ENCODE peak calls at places on chromosome 20, in nine cellular contexts. M is CD8-positive, alpha-beta T cell; F is left cardiac atrium; Q is substantia nigra; J is cardiac fibroblast; Y is Caco-2; D is DMS53; H is NCI-H1092; U is neural progenitor cell. P is an unnamed sample.

GRCh38 chr20:14562976-14563375 is 225.6 kb upstream of the FLRT3 start:
- DNase-seq in M (no peak), J (no peak), H (no peak), D (no peak), Y (no peak), F (no peak), Q (no peak), U (no peak), P (no peak)

GRCh38 chr20:44465001-44465560 is 10.6 kb upstream of the TTPAL start:
- DNase-seq in Q (no peak), J (no peak), D (no peak), F (no peak), M (no peak), Y (no peak), H (no peak), U (no peak), P (no peak)

GRCh38 chr20:57547250-57547649 is 13.7 kb upstream of the PCK1 start:
- DNase-seq in H (no peak), F (no peak), Y (no peak), U (no peak), Q (no peak), D (peak; percentile 8), M (no peak), J (peak; percentile 18), P (no peak)

GRCh38 chr20:45211569-45212474 is 5.0 kb downstream of the SEMG1 start:
- DNase-seq in U (no peak), F (no peak), Q (no peak), H (no peak), J (no peak), M (no peak), D (peak; percentile 40), Y (no peak), P (no peak)

GRCh38 chr20:23393999-23394775 is 27.1 kb downstream of the NAPB start:
- DNase-seq in J (no peak), Y (no peak), D (no peak), Q (no peak), F (no peak), H (no peak), M (no peak), U (no peak), P (no peak)

GRCh38 chr20:45358282-45359068 is 4.5 kb upstream of the SYS1 start:
- DNase-seq in D (peak; percentile 64), J (peak; percentile 88), M (no peak), Q (peak; percentile 35), F (peak; percentile 78), H (no peak), U (no peak), Y (no peak), P (no peak)

GRCh38 chr20:2585811-2586210 is 49.4 kb downstream of the TMC2 start:
- DNase-seq in F (no peak), M (no peak), Q (no peak), U (no peak), H (no peak), Y (no peak), J (peak; percentile 61), D (no peak), P (no peak)

GRCh38 chr20:19104186-19104585 is 108.3 kb upstream of the SLC24A3 start:
- DNase-seq in D (no peak), Q (no peak), J (no peak), F (no peak), M (no peak), U (no peak), Y (no peak), H (no peak), P (no peak)

GRCh38 chr20:31712564-31713311 is 9.9 kb downstream of the BCL2L1 start:
- DNase-seq in Y (peak; percentile 99), F (peak; percentile 89), H (no peak), M (no peak), Q (peak; percentile 80), D (peak; percentile 71), J (peak; percentile 97), U (peak; percentile 94), P (no peak)

GRCh38 chr20:15895126-15895525 is 678.1 kb downstream of the KIF16B start:
- DNase-seq in D (no peak), Y (no peak), Q (no peak), J (no peak), U (no peak), H (no peak), M (no peak), F (no peak), P (no peak)

GRCh38 chr20:44217342-44218092 is 6.9 kb upstream of the OSER1 start:
- DNase-seq in Y (peak; percentile 92), J (peak; percentile 79), D (peak; percentile 93), M (peak; percentile 81), F (peak; percentile 71), Q (no peak), U (peak; percentile 86), H (peak; percentile 51), P (peak; percentile 63)

GRCh38 chr20:2956480-2956879 is 83.2 kb downstream of the PTPRA start:
- DNase-seq in H (no peak), U (no peak), M (no peak), J (no peak), Q (no peak), D (no peak), Y (no peak), F (no peak), P (no peak)

GRCh38 chr20:21048841-21049273 is 57.3 kb downstream of the LINC00237 start:
- DNase-seq in M (peak; percentile 63), Q (no peak), J (peak; percentile 3), D (peak; percentile 63), H (no peak), Y (no peak), F (peak; percentile 25), U (peak; percentile 60), P (peak; percentile 29)

GRCh38 chr20:24768226-24768625 is 180.8 kb upstream of the CST7 start:
- DNase-seq in F (no peak), H (no peak), Y (peak; percentile 27), Q (no peak), M (no peak), U (no peak), J (no peak), D (no peak), P (no peak)

GRCh38 chr20:5065489-5066383 is 54.0 kb downstream of the PCNA start:
- DNase-seq in F (peak; percentile 54), Q (peak; percentile 32), Y (no peak), U (no peak), M (no peak), H (no peak), J (peak; percentile 97), D (peak; percentile 93), P (no peak)

GRCh38 chr20:21395666-21396044 is 1.7 kb downstream of the NKX2-4 start:
- DNase-seq in U (peak; percentile 56), F (no peak), Q (no peak), D (peak; percentile 13), M (peak; percentile 60), H (peak; percentile 44), Y (no peak), J (no peak), P (peak; percentile 23)

GRCh38 chr20:41358717-41359116 is 7.9 kb downstream of the EMILIN3 start:
- DNase-seq in J (no peak), Y (no peak), F (no peak), H (no peak), Q (no peak), D (no peak), U (no peak), M (no peak), P (no peak)

GRCh38 chr20:12316794-12317193 is 399.1 kb downstream of the BTBD3 start:
- DNase-seq in Y (no peak), Q (no peak), H (no peak), F (no peak), J (no peak), M (no peak), U (no peak), D (no peak), P (no peak)

GRCh38 chr20:20546402-20546801 is 166.0 kb downstream of the RALGAPA2 start:
- DNase-seq in M (no peak), U (no peak), J (no peak), Y (no peak), Q (no peak), F (no peak), D (peak; percentile 89), H (peak; percentile 47), P (no peak)

GRCh38 chr20:5928831-5929715 is 21.3 kb downstream of the TRMT6 start:
- DNase-seq in Q (no peak), H (no peak), J (peak; percentile 37), D (peak; percentile 30), F (no peak), M (no peak), Y (no peak), U (no peak), P (no peak)

GRCh38 chr20:63738687-63739128 is 868 bp upstream of the SLC2A4RG start:
- DNase-seq in Y (peak; percentile 88), H (no peak), Q (no peak), D (peak; percentile 88), J (peak; percentile 25), U (peak; percentile 90), M (no peak), F (peak; percentile 77), P (no peak)

GRCh38 chr20:44833437-44833836 is 23.1 kb upstream of the RIMS4 start:
- DNase-seq in U (no peak), Q (no peak), H (no peak), F (no peak), M (no peak), D (no peak), Y (no peak), J (no peak), P (no peak)

GRCh38 chr20:51398552-51398951 is 144.0 kb downstream of the NFATC2 start:
- DNase-seq in Y (no peak), J (no peak), F (no peak), U (no peak), H (no peak), D (no peak), Q (no peak), M (no peak), P (no peak)

GRCh38 chr20:9492067-9492466 is 22.3 kb upstream of the LAMP5 start:
- DNase-seq in Q (no peak), M (no peak), H (no peak), J (no peak), Y (no peak), D (no peak), F (no peak), U (no peak), P (no peak)

GRCh38 chr20:50595988-50596693 is 86.0 kb downstream of the PTPN1 start:
- DNase-seq in J (no peak), Y (no peak), M (no peak), H (no peak), D (peak; percentile 74), U (no peak), Q (no peak), F (no peak), P (no peak)

GRCh38 chr20:51500311-51500710 is 42.2 kb downstream of the NFATC2 start:
- DNase-seq in U (no peak), M (peak; percentile 66), H (no peak), Y (no peak), Q (no peak), D (no peak), F (no peak), J (no peak), P (no peak)

GRCh38 chr20:54488442-54488841 is 13.0 kb downstream of the DOK5 start:
- DNase-seq in D (no peak), U (no peak), M (no peak), F (no peak), J (no peak), Q (no peak), H (no peak), Y (no peak), P (no peak)

GRCh38 chr20:10505320-10506226 is 70.5 kb downstream of the SLX4IP start:
- DNase-seq in M (no peak), D (no peak), F (peak; percentile 37), J (peak; percentile 47), Q (no peak), Y (no peak), H (no peak), U (no peak), P (no peak)

GRCh38 chr20:39242614-39243013 is 280.5 kb downstream of the DHX35 start:
- DNase-seq in F (no peak), J (no peak), M (no peak), Y (no peak), U (no peak), Q (no peak), D (no peak), H (no peak), P (no peak)

GRCh38 chr20:22350624-22351023 is 233.7 kb downstream of the FOXA2 start:
- DNase-seq in F (no peak), Y (no peak), D (no peak), H (no peak), M (no peak), J (no peak), Q (no peak), U (no peak), P (no peak)

GRCh38 chr20:9202440-9203080 is 133.7 kb downstream of the PLCB4 start:
- DNase-seq in H (no peak), J (no peak), Y (no peak), U (no peak), M (no peak), D (peak; percentile 31), F (no peak), Q (no peak), P (no peak)